ENCODE peak calls at places on chromosomes 1 and 21, in eight cellular contexts. Q, C, I, R, H, S, U and W are unnamed samples.

GRCh38 chr1:12047120-12047876 is 15.8 kb upstream of the TNFRSF8 start:
- DNase-seq in U (no peak), R (no peak), C (no peak), S (no peak), Q (no peak), I (no peak), H (no peak), W (peak; percentile 18)

GRCh38 chr1:37537378-37537777 is 16.7 kb downstream of the SNIP1 start:
- DNase-seq in U (no peak), H (no peak), S (no peak), I (no peak), C (no peak), R (peak; percentile 57), Q (no peak), W (no peak)

GRCh38 chr1:54390655-54391054 is 15.5 kb downstream of the SSBP3 start:
- DNase-seq in C (no peak), I (no peak), Q (no peak), S (no peak), R (no peak), H (no peak), U (no peak), W (no peak)

GRCh38 chr1:34549199-34549598 is 205.6 kb upstream of the GJB5 start:
- DNase-seq in C (no peak), H (no peak), R (no peak), Q (peak; percentile 25), S (no peak), U (no peak), I (no peak), W (no peak)

GRCh38 chr21:33813832-33814231 is 101.8 kb downstream of the ATP5PO start:
- DNase-seq in S (no peak), I (peak; percentile 37), R (no peak), H (no peak), C (no peak), Q (no peak), U (no peak), W (no peak)

GRCh38 chr1:36597514-36597913 is 114.8 kb upstream of the CSF3R start:
- DNase-seq in C (no peak), S (no peak), U (no peak), I (no peak), R (no peak), Q (no peak), H (no peak), W (no peak)

GRCh38 chr1:159091547-159092397 is 15.2 kb upstream of the AIM2 start:
- DNase-seq in H (no peak), Q (no peak), U (no peak), S (no peak), C (no peak), I (no peak), R (peak; percentile 41), W (no peak)

GRCh38 chr1:204971700-204972336 is 71.2 kb upstream of the CNTN2 start:
- DNase-seq in H (no peak), U (no peak), Q (no peak), C (no peak), R (peak; percentile 55), S (no peak), I (no peak), W (no peak)

GRCh38 chr1:153533689-153534201 is 2.0 kb downstream of the S100A6 start:
- DNase-seq in C (no peak), S (peak; percentile 36), I (peak; percentile 80), U (peak; percentile 80), H (peak; percentile 51), R (peak; percentile 76), Q (peak; percentile 61), W (no peak)

GRCh38 chr1:112723511-112723839 is 8.3 kb upstream of the PPM1J start:
- DNase-seq in U (no peak), H (no peak), I (no peak), C (no peak), S (no peak), R (no peak), Q (no peak), W (no peak)

GRCh38 chr1:109543283-109543987 is 3.8 kb downstream of the GPR61 start:
- DNase-seq in U (no peak), C (no peak), S (no peak), I (no peak), R (no peak), Q (no peak), H (no peak), W (no peak)

GRCh38 chr1:224014328-224014649 is 99.6 kb upstream of the FBXO28 start:
- DNase-seq in H (no peak), R (no peak), I (no peak), C (no peak), U (no peak), Q (no peak), S (no peak), W (no peak)

GRCh38 chr1:56456426-56457101 is 122.8 kb downstream of the PLPP3 start:
- DNase-seq in C (no peak), Q (no peak), H (no peak), R (no peak), I (no peak), U (no peak), S (no peak), W (no peak)

GRCh38 chr1:25523512-25523911 is 19.9 kb upstream of the LDLRAP1 start:
- DNase-seq in Q (no peak), C (no peak), U (no peak), I (no peak), R (no peak), H (no peak), S (no peak), W (no peak)

GRCh38 chr1:43447891-43448708 is 5.6 kb downstream of the HYI start:
- DNase-seq in U (peak; percentile 68), I (peak; percentile 58), S (no peak), H (no peak), Q (peak; percentile 87), R (no peak), C (no peak), W (no peak)

GRCh38 chr1:178126790-178127189 is 32.9 kb downstream of the RASAL2 start:
- DNase-seq in I (no peak), U (no peak), H (no peak), C (no peak), Q (peak; percentile 67), R (peak; percentile 73), S (no peak), W (no peak)

GRCh38 chr1:56202186-56202585 is 377.2 kb downstream of the PLPP3 start:
- DNase-seq in U (no peak), H (no peak), R (no peak), Q (no peak), C (no peak), S (no peak), I (no peak), W (no peak)

GRCh38 chr21:42466700-42467612 is 29.1 kb downstream of the RSPH1 start:
- DNase-seq in U (peak; percentile 53), R (no peak), H (no peak), C (no peak), S (peak; percentile 39), Q (peak; percentile 73), I (peak; percentile 34), W (no peak)

GRCh38 chr21:17185685-17186084 is 327.2 kb upstream of the CXADR start:
- DNase-seq in C (no peak), I (no peak), S (no peak), Q (no peak), R (no peak), H (no peak), U (no peak), W (no peak)

GRCh38 chr1:173525936-173526335 is 48.8 kb downstream of the PRDX6 start:
- DNase-seq in S (no peak), I (no peak), Q (no peak), R (no peak), C (no peak), U (no peak), H (no peak), W (no peak)